ENCODE peak calls at places on chromosome 3, in six cellular contexts. P is esophagus squamous epithelium, E is body of pancreas, X is vagina, M is heart left ventricle, D is uterus. V is an unnamed sample.

GRCh38 chr3:84965141-84965540 is 6.4 kb downstream of the CADM2 start:
- DNase-seq in E (no peak), D (no peak), P (no peak), X (no peak), M (no peak), V (no peak)

GRCh38 chr3:100073555-100074307 is 40.6 kb downstream of the FILIP1L start:
- DNase-seq in X (no peak), D (peak), P (no peak), E (no peak), M (peak), V (no peak)

GRCh38 chr3:111072016-111072891 is 638 bp downstream of the NECTIN3 start:
- DNase-seq in M (peak), P (no peak), X (no peak), D (peak), E (peak), V (peak)

GRCh38 chr3:15919971-15920370 is 122.2 kb upstream of the ANKRD28 start:
- DNase-seq in P (no peak), X (no peak), D (no peak), M (no peak), E (no peak), V (no peak)

GRCh38 chr3:140163159-140163763 is 228.3 kb downstream of the CLSTN2 start:
- DNase-seq in M (no peak), X (no peak), D (no peak), P (no peak), E (no peak), V (no peak)

GRCh38 chr3:124429129-124429815 is 301.0 kb upstream of the UMPS start:
- DNase-seq in P (no peak), D (no peak), M (no peak), E (no peak), X (no peak), V (no peak)

GRCh38 chr3:57944313-57944580 is 64.0 kb upstream of the FLNB start:
- DNase-seq in P (no peak), E (no peak), X (no peak), D (no peak), M (no peak), V (no peak)

GRCh38 chr3:197959891-197960693 is at the start of gene LMLN:
- DNase-seq in D (peak), E (peak), M (peak), P (peak), X (peak), V (peak)

GRCh38 chr3:144380832-144381231 is 409.2 kb downstream of the DIPK2A start:
- DNase-seq in M (no peak), X (no peak), E (no peak), P (no peak), D (no peak), V (no peak)

GRCh38 chr3:33868309-33868708 is 69.9 kb downstream of the PDCD6IP start:
- DNase-seq in P (no peak), X (no peak), M (no peak), D (no peak), E (no peak), V (no peak)
- H3K27ac ChIP-seq in P (no peak), X (no peak), M (no peak), D (no peak), E (no peak), V (no peak)

DNA sequence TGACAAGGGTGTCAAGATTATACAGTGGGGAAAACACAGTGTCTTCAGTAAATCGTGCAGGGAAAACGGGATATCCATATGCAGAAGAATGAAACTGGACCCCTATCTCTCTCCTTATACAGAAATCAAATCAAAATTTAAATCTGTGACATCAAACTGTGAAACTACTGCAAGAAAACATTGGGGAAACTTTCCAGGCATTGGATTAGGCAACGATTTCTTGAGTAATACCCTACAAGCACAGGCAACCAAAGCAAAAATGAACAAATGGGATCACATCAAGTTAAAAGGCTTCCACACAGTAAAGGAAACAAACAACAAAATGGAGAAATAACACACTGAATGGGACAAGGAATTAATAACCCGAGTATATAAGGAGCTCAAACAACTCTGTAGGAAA is 165.3 kb downstream of the PLCL2 start:
- DNase-seq in D (no peak), M (no peak), E (no peak), P (no peak), X (no peak), V (no peak)
- TF ChIP-seq CTCF in D (no peak), M (no peak), E (no peak), P (no peak), X (no peak), V (no peak)

GRCh38 chr3:194135806-194136518 is at the start of gene HES1:
- DNase-seq in D (peak), E (peak), M (peak), P (no peak), X (peak), V (peak)

GRCh38 chr3:194135516-194135805 is 487 bp upstream of the HES1 start:
- DNase-seq in M (no peak), D (no peak), E (no peak), X (no peak), P (no peak), V (no peak)

GRCh38 chr3:194133661-194134230 is 2.2 kb upstream of the HES1 start:
- DNase-seq in E (peak), X (no peak), P (no peak), M (peak), D (peak), V (peak)

GRCh38 chr3:194134231-194134756 is 1.7 kb upstream of the HES1 start:
- DNase-seq in M (peak), P (no peak), X (no peak), E (no peak), D (no peak), V (peak)

GRCh38 chr3:194134757-194135515 is 1.0 kb upstream of the HES1 start:
- DNase-seq in X (peak), P (peak), E (peak), M (peak), D (peak), V (peak)
- TF ChIP-seq POLR2A in X (no peak), P (peak), E (peak), M (peak), D (no peak), V (no peak)

GRCh38 chr3:59606638-59607262 is 556.9 kb upstream of the CFAP20DC start:
- DNase-seq in X (no peak), P (no peak), D (no peak), M (no peak), E (no peak), V (no peak)
- H3K27ac ChIP-seq in X (no peak), P (no peak), D (no peak), M (peak), E (no peak), V (no peak)

GRCh38 chr3:123369085-123369484 is 79.8 kb downstream of the ADCY5 start:
- DNase-seq in M (no peak), E (no peak), P (no peak), X (no peak), D (no peak), V (no peak)
- TF ChIP-seq CTCF in M (no peak), E (no peak), P (no peak), X (no peak), D (no peak), V (no peak)

GRCh38 chr3:187721055-187721454 is 18.7 kb upstream of the RTP2 start:
- DNase-seq in M (no peak), E (no peak), X (no peak), P (no peak), D (no peak), V (no peak)

GRCh38 chr3:187719628-187720336 is 17.4 kb upstream of the RTP2 start:
- DNase-seq in E (no peak), M (no peak), D (no peak), X (no peak), P (no peak), V (no peak)

GRCh38 chr3:187725218-187725617 is 20.1 kb downstream of the BCL6 start:
- DNase-seq in M (no peak), D (no peak), X (no peak), P (no peak), E (no peak), V (no peak)

GRCh38 chr3:187720337-187720670 is 17.9 kb upstream of the RTP2 start:
- DNase-seq in D (no peak), X (no peak), E (no peak), M (no peak), P (no peak), V (no peak)

GRCh38 chr3:187722206-187722612 is 19.9 kb upstream of the RTP2 start:
- DNase-seq in M (no peak), X (no peak), D (no peak), E (no peak), P (no peak), V (no peak)
- TF ChIP-seq POLR2A in M (no peak), X (no peak), D (no peak), E (no peak), P (no peak), V (no peak)

GRCh38 chr3:32493437-32494414 is 8.9 kb downstream of the CMTM6 start:
- DNase-seq in E (no peak), X (no peak), P (no peak), M (no peak), D (no peak), V (no peak)
- H3K27ac ChIP-seq in E (peak), X (no peak), P (no peak), M (no peak), D (no peak), V (peak)

V was measured in testis.